ENCODE peak calls at places on chromosomes 12 and 14, in nine cellular contexts. N is astrocyte of the spinal cord, B is lung, D is BJ, L is body of pancreas, R is bronchial epithelial cell, Z is cardiac muscle cell, W is IMR-90, P is esophagus muscularis mucosa. E is an unnamed sample.

GRCh38 chr12:23174917-23175316 is 549.9 kb downstream of the ETNK1 start:
- DNase-seq in R (no peak), Z (no peak), P (no peak), D (no peak), L (no peak), N (no peak), W (no peak), B (no peak), E (no peak)

GRCh38 chr12:30613119-30613830 is 82.4 kb downstream of the IPO8 start:
- DNase-seq in N (peak), L (peak), P (no peak), Z (no peak), B (no peak), R (no peak), D (no peak), W (peak), E (no peak)

GRCh38 chr14:91113829-91114078 is at the start of gene DGLUCY:
- DNase-seq in W (peak), N (no peak), D (peak), L (peak), R (no peak), P (peak), Z (peak), B (peak), E (no peak)

GRCh38 chr12:117388865-117389508 is 27.6 kb upstream of the NOS1 start:
- DNase-seq in W (no peak), B (no peak), L (no peak), Z (no peak), R (no peak), P (no peak), D (no peak), N (no peak), E (no peak)

GRCh38 chr14:104642540-104642868 is 37.9 kb upstream of the TMEM179 start:
- DNase-seq in B (no peak), W (no peak), D (no peak), R (no peak), N (no peak), Z (no peak), L (no peak), P (no peak), E (no peak)

GRCh38 chr12:102959391-102959790 is 1.9 kb downstream of the ASCL1 start:
- DNase-seq in Z (no peak), D (no peak), N (no peak), B (no peak), W (no peak), P (no peak), R (no peak), L (no peak), E (no peak)

GRCh38 chr12:15168279-15168678 is 52.9 kb downstream of the RERG start:
- DNase-seq in D (no peak), Z (no peak), L (peak), P (no peak), W (no peak), R (no peak), B (no peak), N (no peak), E (no peak)

GRCh38 chr12:107377596-107378385 is 284.4 kb upstream of the CRY1 start:
- DNase-seq in Z (no peak), P (no peak), B (no peak), R (no peak), N (no peak), L (no peak), W (no peak), D (no peak), E (no peak)

GRCh38 chr12:30763053-30763452 is 8.3 kb upstream of the CAPRIN2 start:
- DNase-seq in R (no peak), B (no peak), P (no peak), Z (no peak), L (no peak), N (no peak), D (no peak), W (no peak), E (no peak)

GRCh38 chr12:53344824-53345485 is 8.8 kb upstream of the SP7 start:
- DNase-seq in B (peak), P (peak), W (peak), N (peak), R (peak), L (peak), D (no peak), Z (peak), E (no peak)

GRCh38 chr14:67973415-67973814 is 153.8 kb downstream of the RAD51B start:
- DNase-seq in D (no peak), R (no peak), P (no peak), N (no peak), Z (no peak), L (no peak), W (no peak), B (no peak), E (no peak)

GRCh38 chr12:54378791-54379400 is 5.6 kb downstream of the ZNF385A start:
- DNase-seq in R (no peak), Z (peak), W (no peak), N (no peak), P (no peak), B (no peak), L (peak), D (no peak), E (no peak)

GRCh38 chr14:104268725-104269436 is 130.5 kb downstream of the KIF26A start:
- DNase-seq in B (no peak), R (no peak), P (no peak), W (no peak), N (no peak), Z (no peak), D (no peak), L (no peak), E (no peak)

GRCh38 chr14:57051633-57052032 is 217.1 kb downstream of the EXOC5 start:
- DNase-seq in W (no peak), P (no peak), R (no peak), N (no peak), D (no peak), Z (no peak), L (no peak), B (no peak), E (no peak)

GRCh38 chr12:28460420-28461130 is 270.3 kb downstream of the CCDC91 start:
- DNase-seq in Z (no peak), N (no peak), D (no peak), R (no peak), L (no peak), W (no peak), B (no peak), P (no peak), E (no peak)

GRCh38 chr14:63032056-63032455 is 13.2 kb downstream of the KCNH5 start:
- DNase-seq in P (no peak), N (no peak), R (no peak), B (no peak), D (no peak), Z (peak), L (no peak), W (no peak), E (no peak)

GRCh38 chr12:89525002-89525823 is 617 bp upstream of the GALNT4 start:
- DNase-seq in D (no peak), N (peak), R (peak), Z (peak), B (peak), L (peak), W (peak), P (no peak), E (no peak)

GRCh38 chr12:3200779-3201738 is 123.9 kb downstream of the TSPAN9 start:
- DNase-seq in D (no peak), P (no peak), B (no peak), R (no peak), L (no peak), Z (peak), N (no peak), W (no peak), E (no peak)

GRCh38 chr12:51391047-51391837 is at the start of gene GALNT6:
- DNase-seq in Z (peak), P (no peak), D (no peak), N (no peak), W (no peak), L (peak), R (no peak), B (no peak), E (no peak)

GRCh38 chr12:42732908-42733411 is 143.4 kb upstream of the PRICKLE1 start:
- DNase-seq in L (no peak), R (no peak), N (no peak), Z (no peak), P (no peak), W (no peak), D (no peak), B (no peak), E (no peak)

GRCh38 chr12:119786539-119786938 is 90.6 kb downstream of the CIT start:
- DNase-seq in W (no peak), R (no peak), L (no peak), D (no peak), B (no peak), P (no peak), Z (no peak), N (no peak), E (no peak)

GRCh38 chr12:107304588-107305532 is 211.5 kb upstream of the CRY1 start:
- DNase-seq in P (no peak), L (no peak), Z (no peak), B (no peak), R (peak), N (peak), W (no peak), D (no peak), E (no peak)

GRCh38 chr12:13661005-13661887 is 320.2 kb downstream of the GRIN2B start:
- DNase-seq in L (peak), Z (peak), W (peak), N (peak), D (peak), P (no peak), B (peak), R (peak), E (no peak)

GRCh38 chr14:68941820-68942219 is 37.3 kb downstream of the ACTN1 start:
- DNase-seq in R (peak), B (no peak), W (peak), L (peak), D (peak), N (peak), P (no peak), Z (peak), E (peak)

GRCh38 chr12:120468846-120469449 is 600 bp downstream of the SRSF9 start:
- DNase-seq in W (peak), B (peak), D (no peak), P (no peak), Z (no peak), N (peak), R (no peak), L (peak), E (no peak)

GRCh38 chr14:64012003-64012402 is 159.2 kb downstream of the SYNE2 start:
- DNase-seq in L (no peak), W (no peak), P (no peak), N (no peak), R (no peak), Z (no peak), D (no peak), B (no peak), E (no peak)

GRCh38 chr12:83796527-83796926 is 1109.8 kb downstream of the TMTC2 start:
- DNase-seq in R (no peak), D (no peak), L (no peak), N (no peak), P (no peak), Z (peak), W (no peak), B (no peak), E (no peak)

GRCh38 chr14:55094630-55095157 is 34.4 kb upstream of the LGALS3 start:
- DNase-seq in Z (no peak), R (peak), B (no peak), L (no peak), P (no peak), W (peak), D (no peak), N (peak), E (no peak)

GRCh38 chr12:29310899-29311298 is 70.1 kb downstream of the ERGIC2 start:
- DNase-seq in N (no peak), L (no peak), P (no peak), Z (no peak), R (no peak), D (no peak), B (no peak), W (no peak), E (no peak)

GRCh38 chr12:39499296-39499695 is 56.4 kb upstream of the KIF21A start:
- DNase-seq in L (no peak), Z (no peak), B (no peak), P (no peak), N (no peak), R (peak), D (no peak), W (no peak), E (no peak)

GRCh38 chr14:75257241-75257640 is 21.4 kb upstream of the FOS start:
- DNase-seq in B (no peak), N (no peak), W (peak), P (no peak), L (no peak), R (peak), Z (no peak), D (no peak), E (no peak)

GRCh38 chr12:85057370-85057963 is 21.3 kb downstream of the LRRIQ1 start:
- DNase-seq in D (no peak), R (peak), P (no peak), L (peak), Z (peak), N (peak), W (peak), B (no peak), E (no peak)

GRCh38 chr12:112599871-112600270 is 181.1 kb downstream of the PTPN11 start:
- DNase-seq in P (no peak), N (no peak), R (peak), Z (peak), D (no peak), L (peak), W (no peak), B (no peak), E (no peak)

GRCh38 chr12:10235761-10236631 is 23.3 kb downstream of the GABARAPL1 start:
- DNase-seq in P (no peak), R (peak), D (no peak), Z (peak), N (peak), L (peak), W (peak), B (no peak), E (no peak)

GRCh38 chr12:19988918-19989317 is 379.4 kb upstream of the PDE3A start:
- DNase-seq in D (no peak), W (no peak), Z (no peak), B (no peak), N (no peak), L (no peak), P (no peak), R (no peak), E (no peak)

DNA sequence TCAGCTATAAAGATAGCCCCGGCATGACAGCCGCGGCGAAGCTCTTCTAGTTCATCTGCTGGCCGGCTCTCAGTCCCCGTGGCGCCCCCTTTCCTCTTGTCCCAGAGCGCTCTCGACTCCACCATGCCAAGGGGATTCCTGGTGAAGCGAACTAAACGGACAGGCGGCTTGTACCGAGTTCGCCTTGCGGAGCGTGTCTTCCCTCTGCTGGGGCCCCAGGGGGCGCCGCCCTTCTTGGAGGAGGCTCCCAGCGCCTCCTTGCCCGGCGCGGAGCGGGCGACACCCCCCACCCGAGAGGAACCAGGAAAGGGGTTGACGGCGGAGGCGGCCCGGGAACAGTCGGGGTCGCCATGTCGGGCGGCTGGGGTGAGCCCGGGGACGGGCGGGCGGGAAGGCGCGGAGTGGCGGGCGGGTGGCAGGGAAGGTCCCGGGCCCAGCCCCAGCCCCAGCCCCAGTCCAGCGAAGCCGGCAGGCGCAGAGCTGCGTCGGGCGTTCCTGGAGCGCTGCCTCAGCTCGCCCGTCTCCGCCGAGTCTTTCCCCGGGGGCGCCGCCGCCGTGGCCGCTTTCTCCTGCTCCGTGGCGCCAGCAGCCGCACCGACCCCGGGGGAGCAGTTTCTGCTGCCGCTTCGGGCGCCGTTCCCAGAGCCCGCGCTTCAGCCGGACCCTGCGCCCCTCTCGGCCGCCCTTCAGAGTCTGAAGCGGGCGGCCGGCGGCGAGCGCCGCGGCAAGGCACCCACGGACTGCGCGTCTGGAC is at the start of gene INSM2:
- DNase-seq in N (no peak), Z (no peak), P (no peak), D (no peak), R (peak), B (no peak), W (peak), L (no peak), E (no peak)
- TF ChIP-seq CTCF in N (peak), Z (peak), P (no peak), D (peak), R (no peak), B (no peak), W (peak), L (no peak), E (no peak)

DNA sequence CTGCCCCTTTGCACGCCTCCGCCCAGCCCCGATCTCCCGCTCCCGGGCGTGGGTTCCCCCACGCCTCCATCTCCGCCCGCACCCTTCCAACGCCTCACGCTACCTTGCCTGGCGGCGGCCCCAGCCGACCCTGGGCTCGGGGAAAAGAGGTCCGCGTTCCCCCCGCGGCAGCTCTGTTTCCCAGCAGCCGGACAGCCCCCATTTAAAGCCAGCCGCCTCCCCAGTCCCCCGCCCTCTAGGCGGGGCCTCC is at the start of gene PRIMA1:
- DNase-seq in Z (no peak), W (no peak), P (no peak), B (no peak), R (no peak), N (no peak), D (no peak), L (no peak), E (no peak)
- H3K4me3 ChIP-seq in Z (peak), W (no peak), P (peak), B (peak), R (peak), N (no peak), D (no peak), L (no peak), E (peak)

GRCh38 chr12:55955800-55956508 is 9.9 kb downstream of the PMEL start:
- DNase-seq in D (no peak), P (no peak), L (peak), Z (no peak), B (no peak), W (peak), R (peak), N (peak), E (no peak)
- TF ChIP-seq CTCF in D (peak), P (no peak), L (no peak), Z (peak), B (no peak), W (peak), R (peak), N (peak), E (peak)

GRCh38 chr12:115571027-115571426 is 706.5 kb downstream of the MED13L start:
- DNase-seq in N (no peak), W (no peak), L (no peak), B (no peak), P (no peak), D (no peak), R (no peak), Z (no peak), E (no peak)
- H3K4me3 ChIP-seq in N (no peak), W (no peak), L (no peak), B (no peak), P (no peak), D (no peak), R (no peak), Z (no peak), E (no peak)

GRCh38 chr12:124309744-124310143 is 14.9 kb downstream of the RFLNA start:
- DNase-seq in Z (no peak), R (no peak), D (no peak), B (no peak), N (no peak), P (no peak), L (no peak), W (no peak), E (no peak)
- TF ChIP-seq CTCF in Z (no peak), R (no peak), D (no peak), B (no peak), N (no peak), P (no peak), L (no peak), W (no peak), E (no peak)

DNA sequence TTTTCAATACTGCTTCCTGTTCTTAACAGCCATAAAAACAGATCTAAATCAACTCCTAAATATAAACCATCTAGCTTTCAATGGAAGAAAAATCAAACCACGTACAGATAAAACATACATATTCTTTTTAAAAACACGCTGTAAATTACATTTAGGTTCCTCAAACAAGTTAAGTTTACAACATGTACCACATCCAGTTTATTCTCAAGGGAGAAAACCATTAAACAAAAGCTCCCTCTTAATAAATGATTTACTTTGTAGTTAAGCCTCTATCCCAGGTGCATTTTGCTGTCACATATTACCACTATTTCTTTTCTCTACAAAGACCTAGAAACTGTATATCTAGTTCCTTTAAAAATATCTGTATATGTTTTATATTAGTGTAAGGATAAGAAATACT is 3.1 kb downstream of the NUMB start:
- DNase-seq in N (no peak), W (no peak), D (no peak), Z (no peak), L (no peak), B (no peak), P (no peak), R (no peak), E (no peak)
- H3K4me3 ChIP-seq in N (no peak), W (no peak), D (no peak), Z (no peak), L (no peak), B (no peak), P (no peak), R (no peak), E (no peak)